ENCODE peak calls at places on chromosomes 2 and 18, in eight cellular contexts. One of them, this sample, is unnamed.
A peak's percentile ranks its signal among the peaks of the same experiment; 100 is the strongest.

GRCh38 chr2:170155022-170155722 is 22.8 kb upstream of the MYO3B start:
- DNase-seq in right atrium auricular region: no peak
- DNase-seq in endothelial cell: peak; percentile 12
- DNase-seq in Peyer's patch: no peak
- DNase-seq in glutamatergic neuron: peak; percentile 29
- DNase-seq in stomach: no peak
- DNase-seq in GM13976: no peak
- DNase-seq in adrenal gland: no peak
- DNase-seq in this sample: peak; percentile 63

GRCh38 chr2:102463160-102463559 is 9.9 kb upstream of the SLC9A4 start:
- DNase-seq in right atrium auricular region: no peak
- DNase-seq in endothelial cell: no peak
- DNase-seq in Peyer's patch: no peak
- DNase-seq in glutamatergic neuron: no peak
- DNase-seq in stomach: no peak
- DNase-seq in GM13976: no peak
- DNase-seq in adrenal gland: no peak
- DNase-seq in this sample: no peak

GRCh38 chr2:68766378-68766845 is 31.8 kb downstream of the ARHGAP25 start:
- DNase-seq in right atrium auricular region: peak; percentile 69
- DNase-seq in endothelial cell: no peak
- DNase-seq in Peyer's patch: peak; percentile 85
- DNase-seq in glutamatergic neuron: no peak
- DNase-seq in stomach: peak; percentile 48
- DNase-seq in GM13976: no peak
- DNase-seq in adrenal gland: peak; percentile 28
- DNase-seq in this sample: peak; percentile 97

GRCh38 chr2:30146337-30147195 is at the start of gene YPEL5:
- DNase-seq in right atrium auricular region: peak; percentile 100
- DNase-seq in endothelial cell: peak; percentile 99
- DNase-seq in Peyer's patch: peak; percentile 99
- DNase-seq in glutamatergic neuron: peak; percentile 100
- DNase-seq in stomach: peak; percentile 99
- DNase-seq in GM13976: peak; percentile 98
- DNase-seq in adrenal gland: peak; percentile 99
- DNase-seq in this sample: peak; percentile 100

GRCh38 chr2:64406407-64406774 is 47.6 kb upstream of the LGALSL start:
- DNase-seq in right atrium auricular region: no peak
- DNase-seq in endothelial cell: no peak
- DNase-seq in Peyer's patch: no peak
- DNase-seq in glutamatergic neuron: no peak
- DNase-seq in stomach: peak; percentile 45
- DNase-seq in GM13976: no peak
- DNase-seq in adrenal gland: peak; percentile 42
- DNase-seq in this sample: no peak

GRCh38 chr2:160278889-160279196 is 78.8 kb upstream of the ITGB6 start:
- DNase-seq in right atrium auricular region: no peak
- DNase-seq in endothelial cell: peak; percentile 17
- DNase-seq in Peyer's patch: no peak
- DNase-seq in glutamatergic neuron: no peak
- DNase-seq in stomach: no peak
- DNase-seq in GM13976: no peak
- DNase-seq in adrenal gland: no peak
- DNase-seq in this sample: peak; percentile 76

GRCh38 chr2:45469314-45470099 is 141.6 kb downstream of the SRBD1 start:
- DNase-seq in right atrium auricular region: no peak
- DNase-seq in endothelial cell: no peak
- DNase-seq in Peyer's patch: no peak
- DNase-seq in glutamatergic neuron: no peak
- DNase-seq in stomach: no peak
- DNase-seq in GM13976: no peak
- DNase-seq in adrenal gland: no peak
- DNase-seq in this sample: peak; percentile 43

GRCh38 chr2:119236796-119237195 is 13.2 kb downstream of the STEAP3 start:
- DNase-seq in right atrium auricular region: no peak
- DNase-seq in endothelial cell: no peak
- DNase-seq in Peyer's patch: no peak
- DNase-seq in glutamatergic neuron: no peak
- DNase-seq in stomach: no peak
- DNase-seq in GM13976: no peak
- DNase-seq in adrenal gland: no peak
- DNase-seq in this sample: no peak

GRCh38 chr2:37388074-37388473 is 43.6 kb downstream of the QPCT start:
- DNase-seq in right atrium auricular region: no peak
- DNase-seq in endothelial cell: no peak
- DNase-seq in Peyer's patch: no peak
- DNase-seq in glutamatergic neuron: no peak
- DNase-seq in stomach: no peak
- DNase-seq in GM13976: no peak
- DNase-seq in adrenal gland: no peak
- DNase-seq in this sample: peak; percentile 86

GRCh38 chr2:3675687-3676086 is 17.7 kb downstream of the ALLC start:
- DNase-seq in right atrium auricular region: no peak
- DNase-seq in endothelial cell: no peak
- DNase-seq in Peyer's patch: no peak
- DNase-seq in glutamatergic neuron: no peak
- DNase-seq in stomach: no peak
- DNase-seq in GM13976: no peak
- DNase-seq in adrenal gland: no peak
- DNase-seq in this sample: no peak

GRCh38 chr2:238465487-238466241 is 38.9 kb downstream of the ASB1 start:
- DNase-seq in right atrium auricular region: no peak
- DNase-seq in endothelial cell: no peak
- DNase-seq in Peyer's patch: no peak
- DNase-seq in glutamatergic neuron: no peak
- DNase-seq in stomach: peak; percentile 20
- DNase-seq in GM13976: no peak
- DNase-seq in adrenal gland: no peak
- DNase-seq in this sample: no peak

GRCh38 chr18:48312066-48312465 is 97.1 kb downstream of the ZBTB7C start:
- DNase-seq in right atrium auricular region: no peak
- DNase-seq in endothelial cell: no peak
- DNase-seq in Peyer's patch: no peak
- DNase-seq in glutamatergic neuron: no peak
- DNase-seq in stomach: no peak
- DNase-seq in GM13976: no peak
- DNase-seq in adrenal gland: no peak
- DNase-seq in this sample: no peak

GRCh38 chr2:149899390-149899789 is 311.8 kb upstream of the MMADHC start:
- DNase-seq in right atrium auricular region: no peak
- DNase-seq in endothelial cell: no peak
- DNase-seq in Peyer's patch: no peak
- DNase-seq in glutamatergic neuron: no peak
- DNase-seq in stomach: no peak
- DNase-seq in GM13976: no peak
- DNase-seq in adrenal gland: no peak
- DNase-seq in this sample: no peak

GRCh38 chr2:64979744-64980143 is 9.5 kb upstream of the SLC1A4 start:
- DNase-seq in right atrium auricular region: no peak
- DNase-seq in endothelial cell: no peak
- DNase-seq in Peyer's patch: no peak
- DNase-seq in glutamatergic neuron: no peak
- DNase-seq in stomach: no peak
- DNase-seq in GM13976: no peak
- DNase-seq in adrenal gland: no peak
- DNase-seq in this sample: no peak

GRCh38 chr2:40458271-40458794 is 6.4 kb upstream of the SLC8A1 start:
- DNase-seq in right atrium auricular region: no peak
- DNase-seq in endothelial cell: no peak
- DNase-seq in Peyer's patch: no peak
- DNase-seq in glutamatergic neuron: peak; percentile 30
- DNase-seq in stomach: no peak
- DNase-seq in GM13976: no peak
- DNase-seq in adrenal gland: no peak
- DNase-seq in this sample: no peak

GRCh38 chr2:214492152-214492551 is 81.3 kb downstream of the VWC2L start:
- DNase-seq in right atrium auricular region: no peak
- DNase-seq in endothelial cell: no peak
- DNase-seq in Peyer's patch: no peak
- DNase-seq in glutamatergic neuron: no peak
- DNase-seq in stomach: no peak
- DNase-seq in GM13976: no peak
- DNase-seq in adrenal gland: no peak
- DNase-seq in this sample: no peak

GRCh38 chr18:7485616-7486015 is 81.5 kb upstream of the PTPRM start:
- DNase-seq in right atrium auricular region: no peak
- DNase-seq in endothelial cell: no peak
- DNase-seq in Peyer's patch: no peak
- DNase-seq in glutamatergic neuron: no peak
- DNase-seq in stomach: no peak
- DNase-seq in GM13976: no peak
- DNase-seq in adrenal gland: no peak
- DNase-seq in this sample: no peak

GRCh38 chr2:128314348-128315121 is 4.1 kb downstream of the HS6ST1 start:
- DNase-seq in right atrium auricular region: peak; percentile 57
- DNase-seq in endothelial cell: no peak
- DNase-seq in Peyer's patch: peak; percentile 11
- DNase-seq in glutamatergic neuron: no peak
- DNase-seq in stomach: peak; percentile 25
- DNase-seq in GM13976: no peak
- DNase-seq in adrenal gland: peak; percentile 53
- DNase-seq in this sample: no peak

GRCh38 chr2:234963785-234964615 is 12.2 kb downstream of the SH3BP4 start:
- DNase-seq in right atrium auricular region: no peak
- DNase-seq in endothelial cell: no peak
- DNase-seq in Peyer's patch: no peak
- DNase-seq in glutamatergic neuron: no peak
- DNase-seq in stomach: peak; percentile 30
- DNase-seq in GM13976: no peak
- DNase-seq in adrenal gland: peak; percentile 79
- DNase-seq in this sample: no peak

GRCh38 chr18:71398530-71398929 is 1109.7 kb downstream of the SOCS6 start:
- DNase-seq in right atrium auricular region: no peak
- DNase-seq in endothelial cell: no peak
- DNase-seq in Peyer's patch: no peak
- DNase-seq in glutamatergic neuron: peak; percentile 57
- DNase-seq in stomach: no peak
- DNase-seq in GM13976: no peak
- DNase-seq in adrenal gland: no peak
- DNase-seq in this sample: peak; percentile 70
- TF ChIP-seq CTCF in right atrium auricular region: no peak
- TF ChIP-seq CTCF in endothelial cell: no peak
- TF ChIP-seq CTCF in Peyer's patch: no peak
- TF ChIP-seq CTCF in glutamatergic neuron: peak; percentile 52
- TF ChIP-seq CTCF in stomach: no peak
- TF ChIP-seq CTCF in GM13976: no peak
- TF ChIP-seq CTCF in adrenal gland: no peak
- TF ChIP-seq CTCF in this sample: peak; percentile 70

GRCh38 chr18:36038102-36038663 is 29.2 kb downstream of the RPRD1A start:
- DNase-seq in right atrium auricular region: no peak
- DNase-seq in endothelial cell: no peak
- DNase-seq in Peyer's patch: no peak
- DNase-seq in glutamatergic neuron: no peak
- DNase-seq in stomach: no peak
- DNase-seq in GM13976: no peak
- DNase-seq in adrenal gland: no peak
- DNase-seq in this sample: no peak
- TF ChIP-seq CTCF in right atrium auricular region: no peak
- TF ChIP-seq CTCF in endothelial cell: no peak
- TF ChIP-seq CTCF in Peyer's patch: no peak
- TF ChIP-seq CTCF in glutamatergic neuron: no peak
- TF ChIP-seq CTCF in stomach: no peak
- TF ChIP-seq CTCF in GM13976: no peak
- TF ChIP-seq CTCF in adrenal gland: no peak
- TF ChIP-seq CTCF in this sample: no peak

GRCh38 chr18:35122586-35123224 is 81.5 kb downstream of the MAPRE2 start:
- DNase-seq in right atrium auricular region: no peak
- DNase-seq in endothelial cell: peak; percentile 62
- DNase-seq in Peyer's patch: no peak
- DNase-seq in glutamatergic neuron: peak; percentile 88
- DNase-seq in stomach: no peak
- DNase-seq in GM13976: no peak
- DNase-seq in adrenal gland: peak; percentile 77
- DNase-seq in this sample: peak; percentile 32
- TF ChIP-seq CTCF in right atrium auricular region: peak; percentile 15
- TF ChIP-seq CTCF in endothelial cell: no peak
- TF ChIP-seq CTCF in Peyer's patch: no peak
- TF ChIP-seq CTCF in glutamatergic neuron: peak; percentile 42
- TF ChIP-seq CTCF in stomach: no peak
- TF ChIP-seq CTCF in GM13976: no peak
- TF ChIP-seq CTCF in adrenal gland: peak; percentile 48
- TF ChIP-seq CTCF in this sample: peak; percentile 52

GRCh38 chr2:129764376-129765325 is 214.8 kb upstream of the RAB6C start:
- DNase-seq in right atrium auricular region: peak; percentile 30
- DNase-seq in endothelial cell: no peak
- DNase-seq in Peyer's patch: no peak
- DNase-seq in glutamatergic neuron: peak; percentile 12
- DNase-seq in stomach: no peak
- DNase-seq in GM13976: no peak
- DNase-seq in adrenal gland: no peak
- DNase-seq in this sample: no peak
- TF ChIP-seq CTCF in right atrium auricular region: no peak
- TF ChIP-seq CTCF in endothelial cell: no peak
- TF ChIP-seq CTCF in Peyer's patch: no peak
- TF ChIP-seq CTCF in glutamatergic neuron: no peak
- TF ChIP-seq CTCF in stomach: no peak
- TF ChIP-seq CTCF in GM13976: no peak
- TF ChIP-seq CTCF in adrenal gland: no peak
- TF ChIP-seq CTCF in this sample: no peak

GRCh38 chr2:54336977-54337255 is 80.9 kb upstream of the TSPYL6 start:
- DNase-seq in right atrium auricular region: no peak
- DNase-seq in endothelial cell: no peak
- DNase-seq in Peyer's patch: no peak
- DNase-seq in glutamatergic neuron: no peak
- DNase-seq in stomach: no peak
- DNase-seq in GM13976: no peak
- DNase-seq in adrenal gland: no peak
- DNase-seq in this sample: no peak

GRCh38 chr2:54336136-54336976 is 80.3 kb upstream of the TSPYL6 start:
- DNase-seq in right atrium auricular region: no peak
- DNase-seq in endothelial cell: no peak
- DNase-seq in Peyer's patch: no peak
- DNase-seq in glutamatergic neuron: no peak
- DNase-seq in stomach: no peak
- DNase-seq in GM13976: no peak
- DNase-seq in adrenal gland: no peak
- DNase-seq in this sample: peak; percentile 57

GRCh38 chr2:54347622-54348021 is 91.6 kb upstream of the TSPYL6 start:
- DNase-seq in right atrium auricular region: no peak
- DNase-seq in endothelial cell: no peak
- DNase-seq in Peyer's patch: no peak
- DNase-seq in glutamatergic neuron: no peak
- DNase-seq in stomach: no peak
- DNase-seq in GM13976: no peak
- DNase-seq in adrenal gland: no peak
- DNase-seq in this sample: no peak

GRCh38 chr2:54342603-54343002 is 86.6 kb upstream of the TSPYL6 start:
- DNase-seq in right atrium auricular region: no peak
- DNase-seq in endothelial cell: no peak
- DNase-seq in Peyer's patch: no peak
- DNase-seq in glutamatergic neuron: no peak
- DNase-seq in stomach: no peak
- DNase-seq in GM13976: no peak
- DNase-seq in adrenal gland: no peak
- DNase-seq in this sample: no peak

GRCh38 chr2:54341656-54342055 is 85.6 kb upstream of the TSPYL6 start:
- DNase-seq in right atrium auricular region: no peak
- DNase-seq in endothelial cell: no peak
- DNase-seq in Peyer's patch: no peak
- DNase-seq in glutamatergic neuron: no peak
- DNase-seq in stomach: no peak
- DNase-seq in GM13976: no peak
- DNase-seq in adrenal gland: no peak
- DNase-seq in this sample: peak; percentile 62
- TF ChIP-seq CTCF in right atrium auricular region: no peak
- TF ChIP-seq CTCF in endothelial cell: no peak
- TF ChIP-seq CTCF in Peyer's patch: no peak
- TF ChIP-seq CTCF in glutamatergic neuron: no peak
- TF ChIP-seq CTCF in stomach: no peak
- TF ChIP-seq CTCF in GM13976: no peak
- TF ChIP-seq CTCF in adrenal gland: no peak
- TF ChIP-seq CTCF in this sample: peak; percentile 66

This sample was measured in choroid plexus epithelial cell.